ENCODE peak calls at places on chromosomes 13 and 19, in four cellular contexts. J, R, N and L are unnamed samples.

GRCh38 chr19:15294591-15294990 is 37.7 kb downstream of the BRD4 start:
- DNase-seq in R (no peak), J (no peak), N (no peak), L (no peak)

GRCh38 chr13:48000559-48001126 is 430 bp downstream of the SUCLA2 start:
- DNase-seq in J (no peak), R (no peak), N (no peak), L (no peak)

GRCh38 chr19:56217039-56217949 is 15.2 kb downstream of the ZSCAN5C start:
- DNase-seq in R (no peak), J (peak), N (no peak), L (no peak)

GRCh38 chr19:50435627-50436026 is 2.9 kb downstream of the MYBPC2 start:
- DNase-seq in J (no peak), R (no peak), N (no peak), L (no peak)

GRCh38 chr19:49677901-49678674 is 1.0 kb downstream of the PRMT1 start:
- DNase-seq in N (peak), R (peak), J (peak), L (peak)

GRCh38 chr13:27806744-27807387 is 14.6 kb downstream of the GSX1 start:
- DNase-seq in J (no peak), R (no peak), N (no peak), L (no peak)

GRCh38 chr19:49918089-49918488 is 10.9 kb upstream of the ATF5 start:
- DNase-seq in N (no peak), R (no peak), J (no peak), L (no peak)

GRCh38 chr13:87078947-87079795 is 592.0 kb upstream of the SLITRK5 start:
- DNase-seq in R (peak), J (no peak), N (no peak), L (no peak)

GRCh38 chr19:16039081-16039480 is 37.2 kb upstream of the TPM4 start:
- DNase-seq in N (peak), J (no peak), R (no peak), L (no peak)

GRCh38 chr19:474126-475078 is 13.6 kb upstream of the SHC2 start:
- DNase-seq in N (no peak), J (no peak), R (no peak), L (no peak)

GRCh38 chr13:44140146-44140545 is 233.5 kb upstream of the SERP2 start:
- DNase-seq in N (peak), J (no peak), R (no peak), L (no peak)

GRCh38 chr19:45526971-45527370 is 19.7 kb downstream of the VASP start:
- DNase-seq in N (no peak), R (peak), J (no peak), L (no peak)

GRCh38 chr13:35978607-35979316 is 152.4 kb downstream of the DCLK1 start:
- DNase-seq in R (no peak), J (no peak), N (no peak), L (no peak)

GRCh38 chr13:27043013-27043412 is 128.6 kb downstream of the USP12 start:
- DNase-seq in R (no peak), J (no peak), N (no peak), L (no peak)

GRCh38 chr13:84445776-84446175 is 563.5 kb upstream of the SLITRK1 start:
- DNase-seq in N (no peak), J (no peak), R (no peak), L (no peak)

GRCh38 chr13:44116562-44117315 is 237.0 kb downstream of the LACC1 start:
- DNase-seq in R (no peak), J (no peak), N (no peak), L (no peak)

GRCh38 chr13:80105350-80105749 is 235.6 kb downstream of the SPRY2 start:
- DNase-seq in R (no peak), J (no peak), N (no peak), L (no peak)

GRCh38 chr13:110323172-110323851 is 16.2 kb downstream of the COL4A2 start:
- DNase-seq in N (no peak), J (no peak), R (no peak), L (no peak)

GRCh38 chr19:11420429-11420893 is 1.3 kb upstream of the RGL3 start:
- DNase-seq in N (no peak), J (peak), R (peak), L (no peak)

GRCh38 chr19:45311640-45312039 is 11.0 kb downstream of the CKM start:
- DNase-seq in N (no peak), J (no peak), R (peak), L (no peak)

GRCh38 chr13:95382906-95383305 is 81.7 kb upstream of the ABCC4 start:
- DNase-seq in J (no peak), R (no peak), N (no peak), L (no peak)

GRCh38 chr13:23584275-23584674 is 14.1 kb downstream of the TNFRSF19 start:
- DNase-seq in R (no peak), N (no peak), J (no peak), L (no peak)

GRCh38 chr13:59126474-59126873 is 1037.3 kb downstream of the DIAPH3 start:
- DNase-seq in R (no peak), N (no peak), J (no peak), L (no peak)

GRCh38 chr13:41273806-41274441 is 10.5 kb upstream of the MTRF1 start:
- DNase-seq in N (no peak), R (no peak), J (no peak), L (no peak)

GRCh38 chr19:47861630-47862029 is 2.6 kb downstream of the TPRX2 start:
- DNase-seq in R (no peak), N (no peak), J (no peak), L (no peak)

GRCh38 chr13:29165840-29166239 is 345.7 kb downstream of the MTUS2 start:
- DNase-seq in J (no peak), N (no peak), R (no peak), L (no peak)

GRCh38 chr13:35727881-35728280 is 251.4 kb upstream of the MAB21L1 start:
- DNase-seq in N (no peak), J (no peak), R (no peak), L (no peak)

GRCh38 chr13:73365240-73365639 is 306.4 kb downstream of the KLF5 start:
- DNase-seq in R (no peak), J (no peak), N (no peak), L (no peak)

GRCh38 chr13:75217949-75218348 is 264.0 kb downstream of the TBC1D4 start:
- DNase-seq in N (no peak), R (no peak), J (no peak), L (no peak)

GRCh38 chr19:1656988-1657536 is 4.6 kb upstream of the TCF3 start:
- DNase-seq in R (peak), J (no peak), N (no peak), L (no peak)

GRCh38 chr19:42074513-42075363 is 1.2 kb upstream of the ZNF574 start:
- DNase-seq in N (peak), J (peak), R (no peak), L (no peak)

GRCh38 chr19:30236006-30236405 is 136.2 kb upstream of the ZNF536 start:
- DNase-seq in N (no peak), J (no peak), R (no peak), L (peak)

GRCh38 chr13:100230813-100231575 is 142.1 kb downstream of the PCCA start:
- DNase-seq in J (no peak), N (no peak), R (no peak), L (no peak)

GRCh38 chr19:17557461-17557860 is 2.0 kb downstream of the COLGALT1 start:
- DNase-seq in J (no peak), R (no peak), N (no peak), L (peak)

GRCh38 chr19:17554968-17555479 is 425 bp upstream of the COLGALT1 start:
- DNase-seq in N (no peak), R (no peak), J (no peak), L (no peak)

GRCh38 chr19:17555929-17556813 is 722 bp downstream of the COLGALT1 start:
- DNase-seq in R (peak), N (peak), J (peak), L (peak)

GRCh38 chr19:17555480-17555928 is at the start of gene COLGALT1:
- DNase-seq in J (peak), R (peak), N (peak), L (peak)

GRCh38 chr19:17556995-17557394 is 1.5 kb downstream of the COLGALT1 start:
- DNase-seq in R (no peak), N (no peak), J (no peak), L (no peak)
- H3K27ac ChIP-seq in R (peak), N (peak), J (no peak), L (no peak)

DNA sequence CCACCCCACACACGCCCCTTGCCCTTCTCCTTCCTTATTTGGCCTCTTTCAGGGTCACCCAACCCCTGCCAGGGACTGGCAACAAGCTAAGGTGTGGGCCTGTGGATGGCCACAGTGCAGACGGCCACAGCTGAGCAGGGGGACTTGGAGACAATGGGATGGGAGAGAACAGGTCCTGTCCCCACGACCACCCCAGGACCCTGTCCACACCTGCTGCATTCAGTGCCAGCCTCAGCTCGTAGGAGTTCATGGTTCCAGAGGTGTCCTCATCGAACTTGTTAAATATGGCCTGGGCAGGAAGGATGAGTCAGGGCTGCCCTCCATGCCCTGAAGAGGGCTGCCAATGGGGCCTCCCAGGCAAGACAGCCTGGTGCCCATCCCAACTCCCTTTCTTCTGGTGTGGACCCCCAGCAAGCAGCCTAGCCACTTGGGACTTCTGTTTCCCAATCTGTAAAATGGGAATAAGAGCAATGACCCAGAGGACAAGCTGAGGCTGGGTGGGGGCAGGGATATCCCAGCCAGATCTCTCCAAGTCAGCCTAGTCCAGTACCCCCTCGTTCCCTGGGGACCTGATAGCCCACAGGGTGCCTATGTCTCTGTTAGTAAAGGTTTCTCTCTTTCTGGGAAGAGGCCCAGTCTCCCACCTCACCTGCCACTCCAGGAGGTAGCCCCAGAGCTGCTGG is 10.6 kb downstream of the CAPN12 start:
- DNase-seq in N (peak), R (no peak), J (peak), L (no peak)
- H3K27ac ChIP-seq in N (peak), R (peak), J (peak), L (peak)

GRCh38 chr19:46603752-46604241 is 2.7 kb downstream of the CALM3 start:
- DNase-seq in R (no peak), J (no peak), N (no peak), L (no peak)

GRCh38 chr19:46606019-46606418 is 4.9 kb downstream of the CALM3 start:
- DNase-seq in J (peak), N (no peak), R (no peak), L (no peak)

GRCh38 chr19:46604781-46605355 is 3.7 kb downstream of the CALM3 start:
- DNase-seq in J (peak), N (no peak), R (no peak), L (no peak)

GRCh38 chr19:46606681-46607440 is 5.7 kb downstream of the CALM3 start:
- DNase-seq in J (peak), N (no peak), R (peak), L (no peak)

GRCh38 chr19:46605356-46605821 is 4.3 kb downstream of the CALM3 start:
- DNase-seq in J (peak), N (no peak), R (no peak), L (no peak)
- H3K27ac ChIP-seq in J (no peak), N (no peak), R (peak), L (peak)

GRCh38 chr19:4173479-4174211 is 8.7 kb downstream of the SIRT6 start:
- DNase-seq in J (no peak), R (no peak), N (no peak), L (no peak)
- H3K27ac ChIP-seq in J (no peak), R (no peak), N (peak), L (no peak)

DNA sequence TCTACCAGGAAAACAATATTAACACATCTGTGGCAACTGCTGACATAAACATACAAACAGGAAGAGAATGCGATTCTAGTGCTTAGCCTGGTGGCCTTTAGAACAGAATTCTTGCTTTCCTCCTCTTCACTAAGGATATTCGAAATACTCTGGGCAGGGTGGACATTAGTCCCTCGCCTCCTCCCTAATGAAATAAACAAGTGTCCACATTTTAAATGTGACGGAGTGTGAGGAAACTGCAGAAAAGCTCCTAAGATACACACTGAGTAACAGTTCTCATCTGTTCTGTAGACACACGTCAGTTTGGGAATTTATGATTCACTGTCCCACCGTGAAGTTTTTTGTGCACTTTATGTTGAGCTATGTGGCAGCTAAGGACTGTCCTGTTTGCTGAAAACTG is 639 bp downstream of the STARD13 start:
- DNase-seq in J (no peak), N (no peak), R (no peak), L (no peak)
- H3K27ac ChIP-seq in J (peak), N (peak), R (peak), L (peak)

GRCh38 chr19:6073858-6074708 is 36.2 kb downstream of the RFX2 start:
- DNase-seq in R (no peak), N (peak), J (no peak), L (no peak)
- H3K27ac ChIP-seq in R (no peak), N (peak), J (no peak), L (no peak)